ENCODE peak calls at places on chromosomes 3 and 15, in eight cellular contexts. W is substantia nigra, K is SK-N-MC, N is spleen, V is HTR-8/SVneo, J is H9, T is stomach, F is myocyte. E is an unnamed sample.

GRCh38 chr15:99452728-99453643 is 112.8 kb upstream of the MEF2A start:
- DNase-seq in W (peak), K (no peak), N (peak), V (no peak), J (no peak), T (peak), F (peak), E (peak)

GRCh38 chr15:83436513-83437158 is 10.5 kb upstream of the SH3GL3 start:
- DNase-seq in W (no peak), K (no peak), N (no peak), V (peak), J (no peak), T (no peak), F (no peak), E (no peak)

GRCh38 chr15:92886229-92886628 is 13.9 kb upstream of the CHD2 start:
- DNase-seq in W (no peak), K (no peak), N (no peak), V (no peak), J (no peak), T (no peak), F (peak), E (no peak)

GRCh38 chr3:105715372-105715771 is 153.4 kb downstream of the CBLB start:
- DNase-seq in W (no peak), K (no peak), N (no peak), V (no peak), J (no peak), T (no peak), F (no peak), E (no peak)

GRCh38 chr3:49461443-49462171 is 8.5 kb upstream of the DAG1 start:
- DNase-seq in W (no peak), K (no peak), N (no peak), V (no peak), J (peak), T (no peak), F (peak), E (no peak)

GRCh38 chr3:193087336-193087735 is 153.7 kb upstream of the PLAAT1 start:
- DNase-seq in W (no peak), K (no peak), N (no peak), V (no peak), J (no peak), T (no peak), F (no peak), E (no peak)

GRCh38 chr3:48926425-48927392 is 8.1 kb downstream of the ARIH2 start:
- DNase-seq in W (no peak), K (no peak), N (no peak), V (no peak), J (no peak), T (no peak), F (peak), E (no peak)

GRCh38 chr3:139574026-139574947 is 34.7 kb upstream of the RBP1 start:
- DNase-seq in W (no peak), K (no peak), N (no peak), V (no peak), J (no peak), T (peak), F (peak), E (no peak)

GRCh38 chr15:70100495-70101331 is 3.0 kb upstream of the TLE3 start:
- DNase-seq in W (no peak), K (no peak), N (peak), V (no peak), J (peak), T (peak), F (no peak), E (no peak)